ENCODE peak calls at places on chromosomes 12 and 14, in four cellular contexts. F, T, J and Q are unnamed samples.

GRCh38 chr12:101695698-101696097 is 1.7 kb upstream of the CHPT1 start:
- DNase-seq in F (no peak), T (no peak), J (peak), Q (no peak)

GRCh38 chr12:26143291-26143690 is 18.5 kb upstream of the BHLHE41 start:
- DNase-seq in F (no peak), T (no peak), J (no peak), Q (no peak)

GRCh38 chr12:12015073-12015685 is 55.6 kb upstream of the BCL2L14 start:
- DNase-seq in F (no peak), T (no peak), J (no peak), Q (no peak)

GRCh38 chr12:55019784-55020183 is at the start of gene NEUROD4:
- DNase-seq in F (no peak), T (no peak), J (peak), Q (peak)

GRCh38 chr14:93219103-93219726 is 12.2 kb downstream of the UBR7 start:
- DNase-seq in F (no peak), T (no peak), J (peak), Q (peak)

GRCh38 chr12:70497508-70497907 is 131.4 kb downstream of the KCNMB4 start:
- DNase-seq in F (no peak), T (no peak), J (no peak), Q (no peak)

GRCh38 chr14:61585598-61586538 is 109.4 kb upstream of the HIF1A start:
- DNase-seq in F (peak), T (no peak), J (no peak), Q (no peak)

GRCh38 chr12:132724506-132725220 is 14.0 kb downstream of the PGAM5 start:
- DNase-seq in F (no peak), T (no peak), J (no peak), Q (no peak)

GRCh38 chr14:89644641-89645040 is 227.6 kb upstream of the FOXN3 start:
- DNase-seq in F (no peak), T (no peak), J (no peak), Q (no peak)

GRCh38 chr12:103333676-103334075 is 162.1 kb downstream of the C12orf42 start:
- DNase-seq in F (no peak), T (no peak), J (no peak), Q (no peak)

GRCh38 chr12:65937806-65938205 is 113.5 kb downstream of the HMGA2 start:
- DNase-seq in F (no peak), T (no peak), J (no peak), Q (peak)

GRCh38 chr14:90547250-90547649 is 150.4 kb downstream of the CALM1 start:
- DNase-seq in F (no peak), T (no peak), J (no peak), Q (no peak)

GRCh38 chr12:100753837-100754236 is 40.7 kb upstream of the ANO4 start:
- DNase-seq in F (no peak), T (no peak), J (peak), Q (no peak)